ENCODE peak calls at places on chromosomes 16 and 17, in ten cellular contexts. One of them, this sample, is unnamed.

GRCh38 chr17:34607917-34608316 is 28.5 kb downstream of the TMEM132E start:
- DNase-seq in ovary: no peak
- DNase-seq in SK-N-SH: no peak
- DNase-seq in stomach: no peak
- DNase-seq in H1: no peak
- DNase-seq in GM12878: no peak
- DNase-seq in A549: no peak
- DNase-seq in suprapubic skin: no peak
- DNase-seq in K562: no peak
- DNase-seq in upper lobe of left lung: no peak
- DNase-seq in this sample: no peak

GRCh38 chr17:31266042-31266441 is 31.0 kb downstream of the OMG start:
- DNase-seq in ovary: no peak
- DNase-seq in SK-N-SH: no peak
- DNase-seq in stomach: no peak
- DNase-seq in H1: no peak
- DNase-seq in GM12878: no peak
- DNase-seq in A549: no peak
- DNase-seq in suprapubic skin: no peak
- DNase-seq in K562: no peak
- DNase-seq in upper lobe of left lung: no peak
- DNase-seq in this sample: no peak

GRCh38 chr17:83053779-83054451 is 25.5 kb upstream of the METRNL start:
- DNase-seq in ovary: peak
- DNase-seq in SK-N-SH: no peak
- DNase-seq in stomach: peak
- DNase-seq in H1: peak
- DNase-seq in GM12878: no peak
- DNase-seq in A549: no peak
- DNase-seq in suprapubic skin: no peak
- DNase-seq in K562: no peak
- DNase-seq in upper lobe of left lung: peak
- DNase-seq in this sample: peak

GRCh38 chr17:3576970-3577369 is 19.4 kb upstream of the TRPV3 start:
- DNase-seq in ovary: no peak
- DNase-seq in SK-N-SH: no peak
- DNase-seq in stomach: no peak
- DNase-seq in H1: no peak
- DNase-seq in GM12878: no peak
- DNase-seq in A549: no peak
- DNase-seq in suprapubic skin: no peak
- DNase-seq in K562: no peak
- DNase-seq in upper lobe of left lung: no peak
- DNase-seq in this sample: no peak

GRCh38 chr16:3769942-3770341 is 52.6 kb upstream of the TRAP1 start:
- DNase-seq in ovary: no peak
- DNase-seq in SK-N-SH: no peak
- DNase-seq in stomach: no peak
- DNase-seq in H1: no peak
- DNase-seq in GM12878: no peak
- DNase-seq in A549: no peak
- DNase-seq in suprapubic skin: no peak
- DNase-seq in K562: no peak
- DNase-seq in upper lobe of left lung: no peak
- DNase-seq in this sample: no peak

GRCh38 chr17:19646788-19647696 is 1.5 kb upstream of the ALDH3A2 start:
- DNase-seq in ovary: no peak
- DNase-seq in SK-N-SH: no peak
- DNase-seq in stomach: no peak
- DNase-seq in H1: peak
- DNase-seq in GM12878: no peak
- DNase-seq in A549: no peak
- DNase-seq in suprapubic skin: no peak
- DNase-seq in K562: no peak
- DNase-seq in upper lobe of left lung: no peak
- DNase-seq in this sample: no peak

GRCh38 chr16:64615647-64616280 is 506.1 kb downstream of the CDH11 start:
- DNase-seq in ovary: no peak
- DNase-seq in SK-N-SH: no peak
- DNase-seq in stomach: no peak
- DNase-seq in H1: peak
- DNase-seq in GM12878: no peak
- DNase-seq in A549: no peak
- DNase-seq in suprapubic skin: no peak
- DNase-seq in K562: no peak
- DNase-seq in upper lobe of left lung: no peak
- DNase-seq in this sample: no peak

GRCh38 chr16:84593825-84594724 is 23.8 kb downstream of the COTL1 start:
- DNase-seq in ovary: peak
- DNase-seq in SK-N-SH: peak
- DNase-seq in stomach: peak
- DNase-seq in H1: no peak
- DNase-seq in GM12878: peak
- DNase-seq in A549: no peak
- DNase-seq in suprapubic skin: no peak
- DNase-seq in K562: peak
- DNase-seq in upper lobe of left lung: peak
- DNase-seq in this sample: no peak

GRCh38 chr17:66523378-66524174 is 221.2 kb downstream of the PRKCA start:
- DNase-seq in ovary: no peak
- DNase-seq in SK-N-SH: no peak
- DNase-seq in stomach: no peak
- DNase-seq in H1: no peak
- DNase-seq in GM12878: no peak
- DNase-seq in A549: no peak
- DNase-seq in suprapubic skin: no peak
- DNase-seq in K562: no peak
- DNase-seq in upper lobe of left lung: no peak
- DNase-seq in this sample: no peak

GRCh38 chr17:50511058-50511457 is 2.8 kb downstream of the MYCBPAP start:
- DNase-seq in ovary: no peak
- DNase-seq in SK-N-SH: no peak
- DNase-seq in stomach: no peak
- DNase-seq in H1: no peak
- DNase-seq in GM12878: peak
- DNase-seq in A549: no peak
- DNase-seq in suprapubic skin: no peak
- DNase-seq in K562: no peak
- DNase-seq in upper lobe of left lung: no peak
- DNase-seq in this sample: no peak

GRCh38 chr17:7887038-7887481 is 1.5 kb upstream of the CHD3 start:
- DNase-seq in ovary: no peak
- DNase-seq in SK-N-SH: no peak
- DNase-seq in stomach: no peak
- DNase-seq in H1: no peak
- DNase-seq in GM12878: no peak
- DNase-seq in A549: no peak
- DNase-seq in suprapubic skin: no peak
- DNase-seq in K562: no peak
- DNase-seq in upper lobe of left lung: no peak
- DNase-seq in this sample: no peak

GRCh38 chr17:32277284-32277683 is 11.7 kb downstream of the RHBDL3 start:
- DNase-seq in ovary: no peak
- DNase-seq in SK-N-SH: no peak
- DNase-seq in stomach: no peak
- DNase-seq in H1: no peak
- DNase-seq in GM12878: no peak
- DNase-seq in A549: no peak
- DNase-seq in suprapubic skin: no peak
- DNase-seq in K562: no peak
- DNase-seq in upper lobe of left lung: no peak
- DNase-seq in this sample: no peak

GRCh38 chr17:73342549-73343167 is 30.9 kb upstream of the CDC42EP4 start:
- DNase-seq in ovary: no peak
- DNase-seq in SK-N-SH: no peak
- DNase-seq in stomach: no peak
- DNase-seq in H1: no peak
- DNase-seq in GM12878: no peak
- DNase-seq in A549: peak
- DNase-seq in suprapubic skin: no peak
- DNase-seq in K562: no peak
- DNase-seq in upper lobe of left lung: no peak
- DNase-seq in this sample: no peak
- H3K4me3 ChIP-seq in ovary: no peak
- H3K4me3 ChIP-seq in SK-N-SH: peak
- H3K4me3 ChIP-seq in stomach: no peak
- H3K4me3 ChIP-seq in H1: peak
- H3K4me3 ChIP-seq in GM12878: no peak
- H3K4me3 ChIP-seq in A549: no peak
- H3K4me3 ChIP-seq in suprapubic skin: no peak
- H3K4me3 ChIP-seq in K562: no peak
- H3K4me3 ChIP-seq in upper lobe of left lung: no peak
- H3K4me3 ChIP-seq in this sample: peak

GRCh38 chr16:89936981-89937380 is 11.6 kb upstream of the DEF8 start:
- DNase-seq in ovary: no peak
- DNase-seq in SK-N-SH: no peak
- DNase-seq in stomach: no peak
- DNase-seq in H1: no peak
- DNase-seq in GM12878: no peak
- DNase-seq in A549: no peak
- DNase-seq in suprapubic skin: no peak
- DNase-seq in K562: no peak
- DNase-seq in upper lobe of left lung: no peak
- DNase-seq in this sample: no peak
- H3K27ac ChIP-seq in ovary: no peak
- H3K27ac ChIP-seq in SK-N-SH: no peak
- H3K27ac ChIP-seq in stomach: no peak
- H3K27ac ChIP-seq in H1: no peak
- H3K27ac ChIP-seq in GM12878: no peak
- H3K27ac ChIP-seq in A549: no peak
- H3K27ac ChIP-seq in suprapubic skin: no peak
- H3K27ac ChIP-seq in K562: no peak
- H3K27ac ChIP-seq in upper lobe of left lung: no peak
- H3K27ac ChIP-seq in this sample: no peak

GRCh38 chr16:56312556-56312955 is 112.8 kb downstream of the AMFR start:
- DNase-seq in ovary: no peak
- DNase-seq in SK-N-SH: no peak
- DNase-seq in stomach: no peak
- DNase-seq in H1: no peak
- DNase-seq in GM12878: no peak
- DNase-seq in A549: no peak
- DNase-seq in suprapubic skin: no peak
- DNase-seq in K562: no peak
- DNase-seq in upper lobe of left lung: no peak
- DNase-seq in this sample: no peak

GRCh38 chr16:56312028-56312300 is 113.4 kb downstream of the AMFR start:
- DNase-seq in ovary: no peak
- DNase-seq in SK-N-SH: no peak
- DNase-seq in stomach: no peak
- DNase-seq in H1: no peak
- DNase-seq in GM12878: no peak
- DNase-seq in A549: no peak
- DNase-seq in suprapubic skin: no peak
- DNase-seq in K562: no peak
- DNase-seq in upper lobe of left lung: no peak
- DNase-seq in this sample: no peak

GRCh38 chr16:56310685-56311084 is 114.7 kb downstream of the AMFR start:
- DNase-seq in ovary: no peak
- DNase-seq in SK-N-SH: no peak
- DNase-seq in stomach: no peak
- DNase-seq in H1: no peak
- DNase-seq in GM12878: no peak
- DNase-seq in A549: no peak
- DNase-seq in suprapubic skin: no peak
- DNase-seq in K562: no peak
- DNase-seq in upper lobe of left lung: no peak
- DNase-seq in this sample: no peak

GRCh38 chr16:56314244-56314850 is 111.0 kb downstream of the AMFR start:
- DNase-seq in ovary: no peak
- DNase-seq in SK-N-SH: no peak
- DNase-seq in stomach: no peak
- DNase-seq in H1: no peak
- DNase-seq in GM12878: no peak
- DNase-seq in A549: no peak
- DNase-seq in suprapubic skin: no peak
- DNase-seq in K562: no peak
- DNase-seq in upper lobe of left lung: no peak
- DNase-seq in this sample: no peak

DNA sequence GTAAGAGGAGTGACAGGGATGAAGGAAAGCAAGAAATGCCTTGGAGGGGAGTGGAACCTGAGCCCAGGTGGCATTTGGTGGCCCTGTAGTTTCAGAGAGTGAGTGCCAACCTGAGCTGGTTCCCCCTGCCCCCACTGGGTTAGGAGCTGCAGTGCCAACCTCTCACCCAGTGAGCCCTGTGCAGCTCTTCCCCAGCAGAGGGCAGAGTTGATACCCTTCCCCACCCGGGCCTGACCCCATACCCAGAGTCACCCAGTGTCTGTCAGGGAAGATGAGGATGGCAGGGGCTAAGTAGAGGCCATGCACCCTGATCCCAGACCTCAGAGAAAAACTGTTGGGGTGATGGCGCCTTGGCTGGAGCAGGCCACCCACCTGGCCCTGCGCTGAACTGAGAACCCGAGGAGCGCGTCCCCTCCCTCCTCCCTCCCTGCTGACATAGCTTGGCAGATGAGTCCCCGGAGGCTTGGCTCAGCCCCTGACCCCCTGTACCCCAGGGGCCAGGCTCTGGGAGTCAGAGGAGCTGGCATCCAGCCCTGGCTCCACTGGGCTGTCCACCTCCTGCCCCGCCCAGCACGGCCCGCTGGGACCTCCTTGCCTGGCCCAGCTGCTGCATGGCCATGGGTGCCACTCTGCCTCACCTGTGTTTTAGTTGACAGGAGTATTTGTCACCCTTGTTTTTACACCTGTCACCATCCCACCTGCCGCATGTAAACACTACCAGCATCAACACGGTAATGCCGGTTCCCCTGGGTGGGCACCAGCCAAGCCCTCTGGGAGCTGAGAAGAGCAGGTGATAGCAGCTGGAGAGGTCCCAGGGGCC is 113.9 kb downstream of the AMFR start:
- DNase-seq in ovary: no peak
- DNase-seq in SK-N-SH: no peak
- DNase-seq in stomach: no peak
- DNase-seq in H1: no peak
- DNase-seq in GM12878: no peak
- DNase-seq in A549: no peak
- DNase-seq in suprapubic skin: no peak
- DNase-seq in K562: no peak
- DNase-seq in upper lobe of left lung: no peak
- DNase-seq in this sample: no peak
- TF ChIP-seq EP300 in ovary: no peak
- TF ChIP-seq EP300 in SK-N-SH: no peak
- TF ChIP-seq EP300 in stomach: no peak
- TF ChIP-seq EP300 in H1: no peak
- TF ChIP-seq EP300 in GM12878: no peak
- TF ChIP-seq EP300 in A549: no peak
- TF ChIP-seq EP300 in suprapubic skin: no peak
- TF ChIP-seq EP300 in K562: no peak
- TF ChIP-seq EP300 in upper lobe of left lung: no peak
- TF ChIP-seq EP300 in this sample: no peak

DNA sequence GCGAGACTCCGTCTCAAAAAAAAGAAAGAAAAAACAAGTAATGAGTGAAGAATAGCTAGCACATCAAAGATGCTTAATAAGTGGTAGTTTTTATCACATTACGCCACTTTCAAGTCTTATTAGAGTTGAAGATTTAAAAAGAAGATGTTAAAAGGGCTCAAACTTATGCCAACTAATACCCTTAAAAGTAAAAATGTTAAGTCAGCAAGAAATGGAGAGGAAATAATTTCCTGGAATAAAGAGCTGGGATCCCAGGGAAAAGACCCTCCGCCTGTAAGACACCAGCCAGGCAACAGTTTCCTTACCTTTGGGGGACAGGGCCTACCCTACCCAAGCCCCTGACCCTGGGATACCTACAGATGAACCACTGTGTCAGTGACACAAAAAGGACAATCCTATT is 3.6 kb downstream of the XPO6 start:
- DNase-seq in ovary: no peak
- DNase-seq in SK-N-SH: no peak
- DNase-seq in stomach: no peak
- DNase-seq in H1: no peak
- DNase-seq in GM12878: no peak
- DNase-seq in A549: no peak
- DNase-seq in suprapubic skin: no peak
- DNase-seq in K562: no peak
- DNase-seq in upper lobe of left lung: no peak
- DNase-seq in this sample: no peak
- H3K4me3 ChIP-seq in ovary: no peak
- H3K4me3 ChIP-seq in SK-N-SH: no peak
- H3K4me3 ChIP-seq in stomach: no peak
- H3K4me3 ChIP-seq in H1: no peak
- H3K4me3 ChIP-seq in GM12878: peak
- H3K4me3 ChIP-seq in A549: no peak
- H3K4me3 ChIP-seq in suprapubic skin: no peak
- H3K4me3 ChIP-seq in K562: no peak
- H3K4me3 ChIP-seq in upper lobe of left lung: no peak
- H3K4me3 ChIP-seq in this sample: no peak

This sample was measured in tibial nerve.